ENCODE peak calls at places on chromosomes 12 and 14, in four cellular contexts. C is left ventricle myocardium inferior; E is mucosa of descending colon; O is CD8-positive, alpha-beta T cell. Q is an unnamed sample. For H3K4me1, the result is how much of the 10 kb centered on the place peaks cover.

GRCh38 chr14:60346706-60347105 is 97.7 kb downstream of the PPM1A start:
- DNase-seq in O (no peak), C (no peak), E (no peak), Q (no peak)

GRCh38 chr14:56742391-56742790 is 67.9 kb downstream of the OTX2 start:
- DNase-seq in E (no peak), O (no peak), C (no peak), Q (no peak)

GRCh38 chr12:30506411-30506810 is 189.3 kb downstream of the IPO8 start:
- DNase-seq in E (no peak), O (no peak), C (no peak), Q (no peak)

GRCh38 chr14:55077155-55077554 is 25.7 kb downstream of the MAPK1IP1L start:
- DNase-seq in E (no peak), C (no peak), O (no peak), Q (no peak)

GRCh38 chr12:104294845-104295674 is 8.5 kb upstream of the EID3 start:
- DNase-seq in E (no peak), O (no peak), C (no peak), Q (no peak)

GRCh38 chr14:34043627-34044372 is 92.9 kb upstream of the EGLN3 start:
- DNase-seq in E (no peak), O (peak), C (no peak), Q (no peak)

GRCh38 chr12:10663869-10664268 is 10.0 kb downstream of the STYK1 start:
- DNase-seq in C (no peak), E (no peak), O (no peak), Q (no peak)

GRCh38 chr14:105838591-105839424 is 312.4 kb downstream of the TMEM121 start:
- DNase-seq in E (no peak), O (no peak), C (no peak), Q (no peak)

GRCh38 chr12:111253213-111253612 is 115.7 kb downstream of the PHETA1 start:
- DNase-seq in C (no peak), O (no peak), E (no peak), Q (no peak)

GRCh38 chr12:26124491-26125450 is at the start of gene BHLHE41:
- DNase-seq in E (peak), C (peak), O (peak), Q (peak)

GRCh38 chr12:10128687-10129086 is 1.3 kb downstream of the CLEC7A start:
- DNase-seq in E (no peak), O (no peak), C (no peak), Q (no peak)

GRCh38 chr12:3996322-3996721 is 123.1 kb upstream of the PARP11 start:
- DNase-seq in O (no peak), C (no peak), E (no peak), Q (no peak)

GRCh38 chr14:23195552-23196101 is 12.2 kb upstream of the SLC7A8 start:
- DNase-seq in E (no peak), O (no peak), C (no peak), Q (no peak)

GRCh38 chr12:34106172-34106571 is 83.9 kb downstream of the ALG10 start:
- DNase-seq in E (no peak), C (no peak), O (no peak), Q (no peak)

GRCh38 chr14:24083462-24083861 is 10.6 kb upstream of the PCK2 start:
- DNase-seq in C (no peak), O (no peak), E (no peak), Q (no peak)

GRCh38 chr12:109139360-109139759 is 23.0 kb downstream of the ACACB start:
- DNase-seq in E (no peak), C (no peak), O (no peak), Q (no peak)

GRCh38 chr14:50335389-50335788 is 23.3 kb downstream of the DMAC2L start:
- DNase-seq in O (no peak), E (no peak), C (peak), Q (peak)

GRCh38 chr12:4355843-4356327 is 23.6 kb downstream of the FGF23 start:
- DNase-seq in C (no peak), O (peak), E (no peak), Q (peak)

GRCh38 chr12:101173197-101173749 is 36.8 kb downstream of the SLC5A8 start:
- DNase-seq in E (no peak), C (no peak), O (no peak), Q (no peak)

GRCh38 chr14:75566321-75566720 is 12.1 kb upstream of the FLVCR2 start:
- DNase-seq in E (no peak), O (peak), C (no peak), Q (no peak)

GRCh38 chr14:63656194-63656593 is 14.5 kb upstream of the WDR89 start:
- DNase-seq in E (no peak), O (no peak), C (no peak), Q (no peak)

GRCh38 chr12:114186241-114187002 is 219.5 kb downstream of the TBX5 start:
- DNase-seq in C (no peak), O (no peak), E (no peak), Q (no peak)

GRCh38 chr12:53932915-53933314 is 5.7 kb upstream of the HOXC13 start:
- DNase-seq in O (no peak), C (no peak), E (no peak), Q (no peak)

GRCh38 chr12:22234561-22234960 is 99.9 kb downstream of the ST8SIA1 start:
- DNase-seq in O (no peak), E (no peak), C (no peak), Q (no peak)

GRCh38 chr14:95248422-95248821 is 71.3 kb downstream of the CLMN start:
- DNase-seq in O (no peak), E (no peak), C (no peak), Q (no peak)

GRCh38 chr12:98064501-98064900 is 450.9 kb upstream of the TMPO start:
- DNase-seq in E (no peak), C (no peak), O (no peak), Q (no peak)

GRCh38 chr14:87940382-87940781 is 52.6 kb downstream of the GALC start:
- DNase-seq in O (no peak), C (no peak), E (no peak), Q (no peak)

GRCh38 chr12:88925370-88925915 is 345.2 kb upstream of the KITLG start:
- DNase-seq in E (no peak), C (no peak), O (no peak), Q (no peak)

GRCh38 chr12:22474970-22475720 is 69.2 kb downstream of the C2CD5 start:
- DNase-seq in C (no peak), O (no peak), E (no peak), Q (no peak)

GRCh38 chr14:76917158-76917596 is 91.0 kb downstream of the LRRC74A start:
- DNase-seq in O (no peak), C (peak), E (no peak), Q (peak)

GRCh38 chr12:66044731-66045130 is 85.8 kb downstream of the LLPH start:
- DNase-seq in E (no peak), C (no peak), O (no peak), Q (no peak)

GRCh38 chr14:29584992-29585391 is 342.7 kb downstream of the PRKD1 start:
- DNase-seq in O (no peak), C (peak), E (no peak), Q (peak)

GRCh38 chr14:51652168-51653095 is 722 bp downstream of the FRMD6 start:
- DNase-seq in O (peak), E (peak), C (peak), Q (peak)

GRCh38 chr14:53411110-53411509 is 258.0 kb upstream of the DDHD1 start:
- DNase-seq in O (no peak), C (no peak), E (no peak), Q (no peak)

GRCh38 chr12:94941440-94941862 is 62.0 kb downstream of the NDUFA12 start:
- DNase-seq in O (peak), E (no peak), C (peak), Q (peak)

GRCh38 chr12:44750468-44750867 is 125.6 kb downstream of the NELL2 start:
- DNase-seq in C (no peak), O (no peak), E (no peak), Q (no peak)

GRCh38 chr12:49800421-49801140 is 27.6 kb downstream of the NCKAP5L start:
- DNase-seq in C (no peak), E (no peak), O (no peak), Q (no peak)

GRCh38 chr14:104694991-104695659 is 5.7 kb downstream of the INF2 start:
- DNase-seq in C (peak), E (no peak), O (peak), Q (peak)

GRCh38 chr14:104695660-104696000 is 6.2 kb downstream of the INF2 start:
- DNase-seq in E (no peak), C (no peak), O (no peak), Q (no peak)

GRCh38 chr14:104697892-104698583 is 8.6 kb downstream of the INF2 start:
- DNase-seq in O (no peak), E (no peak), C (no peak), Q (no peak)

GRCh38 chr14:104697317-104697703 is 7.9 kb downstream of the INF2 start:
- DNase-seq in C (no peak), E (no peak), O (no peak), Q (no peak)

GRCh38 chr14:104696671-104697316 is 7.4 kb downstream of the INF2 start:
- DNase-seq in E (no peak), C (no peak), O (no peak), Q (peak)
- H3K4me1 ChIP-seq in E (under half), C (half or more), O (under half), Q (under half)

DNA sequence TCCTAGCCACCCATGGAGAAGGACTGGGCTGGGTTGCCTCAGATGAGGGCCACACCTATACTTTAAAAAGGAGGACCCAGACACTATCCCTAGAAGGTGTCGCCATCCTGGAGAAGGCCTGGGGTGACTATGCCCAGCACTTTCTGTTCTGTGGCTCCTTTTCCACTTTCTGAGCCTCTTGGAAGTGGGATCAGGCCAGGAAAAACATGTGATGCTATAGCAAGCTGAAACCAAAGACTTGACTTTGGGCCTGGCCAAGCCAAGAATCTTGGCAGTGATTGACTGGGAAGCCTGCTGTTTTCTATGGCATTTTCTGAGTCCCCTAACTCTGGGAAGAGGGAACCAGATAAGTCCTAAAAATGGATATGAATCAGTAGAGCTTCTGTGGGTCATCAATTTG is 332.3 kb downstream of the ZFP36L1 start:
- DNase-seq in O (no peak), C (no peak), E (no peak), Q (peak)
- H3K4me1 ChIP-seq in O (under half), C (under half), E (under half), Q (under half)

GRCh38 chr14:104792101-104792884 is 3.3 kb downstream of the AKT1 start:
- DNase-seq in C (peak), O (no peak), E (no peak), Q (no peak)
- H3K4me1 ChIP-seq in C (half or more), O (under half), E (under half), Q (under half)

DNA sequence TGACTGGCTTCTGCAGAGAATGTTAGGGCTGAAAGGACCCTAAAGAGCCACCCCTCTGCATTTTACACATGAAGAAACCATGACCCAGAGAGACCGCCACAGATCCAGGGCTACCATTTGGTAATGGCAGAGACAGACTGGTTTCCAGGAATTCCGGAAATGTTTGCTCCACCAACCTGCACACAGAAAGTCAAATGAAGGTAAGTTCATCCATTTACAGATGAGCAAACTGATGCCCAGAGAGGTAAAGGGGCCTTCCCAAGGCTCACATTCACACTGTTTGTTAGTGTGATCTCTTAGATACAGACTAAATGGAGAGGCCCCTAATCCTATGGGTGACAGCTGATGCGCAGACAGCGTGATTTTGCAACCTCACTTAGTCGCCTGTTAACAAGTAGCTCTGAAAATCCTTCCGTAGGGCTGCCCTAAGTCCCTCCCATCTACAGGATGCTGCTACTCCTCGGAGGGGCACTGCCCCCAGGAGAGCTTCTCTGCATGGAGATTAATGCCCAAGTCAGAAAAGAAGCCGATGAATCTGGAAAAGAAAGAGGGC is 33.8 kb downstream of the ZFP36L1 start:
- DNase-seq in O (no peak), E (no peak), C (no peak), Q (no peak)
- H3K4me1 ChIP-seq in O (under half), E (under half), C (half or more), Q (under half)

GRCh38 chr12:64625243-64626077 is 15.2 kb downstream of the RASSF3 start:
- DNase-seq in O (peak), C (peak), E (no peak), Q (peak)
- H3K4me1 ChIP-seq in O (half or more), C (half or more), E (under half), Q (under half)

GRCh38 chr12:6979453-6979852 is 8.7 kb downstream of the EMG1 start:
- DNase-seq in C (no peak), E (no peak), O (no peak), Q (no peak)
- H3K4me1 ChIP-seq in C (under half), E (under half), O (under half), Q (under half)

GRCh38 chr12:131041968-131042847 is 88.5 kb downstream of the ADGRD1 start:
- DNase-seq in E (peak), C (no peak), O (no peak), Q (peak)
- H3K4me1 ChIP-seq in E (under half), C (under half), O (under half), Q (under half)

DNA sequence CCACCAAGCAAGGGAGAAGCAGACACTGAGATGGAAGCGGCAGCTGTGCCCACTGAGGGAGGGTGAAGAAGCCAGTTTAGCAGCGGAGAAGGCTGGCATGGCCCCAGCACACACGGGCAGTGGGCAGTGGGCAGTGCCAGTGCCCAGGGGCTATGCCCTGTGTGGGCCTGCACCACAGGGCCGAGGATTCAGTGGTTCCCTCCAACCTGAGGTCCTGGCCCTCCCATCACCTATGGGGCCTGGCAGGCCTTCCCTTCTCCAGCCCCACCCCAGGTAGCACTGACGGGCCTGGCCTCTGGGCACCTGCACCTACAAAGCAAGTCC is 81.1 kb downstream of the ITPK1 start:
- DNase-seq in E (no peak), C (no peak), O (no peak), Q (no peak)
- H3K4me1 ChIP-seq in E (under half), C (half or more), O (under half), Q (under half)

GRCh38 chr14:93005838-93006237 is 82.9 kb downstream of the CHGA start:
- DNase-seq in E (no peak), C (no peak), O (no peak), Q (peak)

GRCh38 chr14:93002851-93003298 is 79.9 kb downstream of the CHGA start:
- DNase-seq in C (no peak), E (no peak), O (no peak), Q (peak)

GRCh38 chr14:93004699-93005082 is 81.7 kb downstream of the CHGA start:
- DNase-seq in O (no peak), E (no peak), C (no peak), Q (peak)

GRCh38 chr14:93005135-93005813 is 82.3 kb downstream of the CHGA start:
- DNase-seq in E (no peak), C (no peak), O (no peak), Q (no peak)

GRCh38 chr14:93003945-93004698 is 81.2 kb downstream of the CHGA start:
- DNase-seq in C (no peak), E (no peak), O (no peak), Q (peak)
- H3K4me1 ChIP-seq in C (half or more), E (under half), O (under half), Q (under half)

Q was measured in right cardiac atrium.